ENCODE peak calls at places on chromosomes 7 and 10, in ten cellular contexts. B, F, P, M, H, A, G, J, X and D are unnamed samples.

GRCh38 chr10:120671491-120671890 is 179.7 kb upstream of the WDR11 start:
- DNase-seq in B (no peak), A (no peak), J (no peak), X (no peak), F (no peak), H (no peak), G (no peak), M (no peak), P (no peak), D (no peak)

GRCh38 chr10:127797339-127797738 is 60.4 kb downstream of the FOXI2 start:
- DNase-seq in J (peak; percentile 14), M (peak; percentile 10), X (no peak), H (no peak), A (no peak), P (no peak), B (no peak), F (no peak), G (no peak), D (no peak)

GRCh38 chr7:148385009-148385682 is 205.4 kb upstream of the C7orf33 start:
- DNase-seq in A (no peak), P (no peak), M (no peak), G (no peak), J (no peak), H (peak; percentile 14), X (no peak), B (no peak), F (no peak), D (no peak)

GRCh38 chr7:75798770-75799169 is 14.8 kb downstream of the CCL24 start:
- DNase-seq in P (peak; percentile 57), H (no peak), M (no peak), B (no peak), J (no peak), X (no peak), F (no peak), G (no peak), A (no peak), D (no peak)

GRCh38 chr7:133572853-133573252 is 320.0 kb downstream of the EXOC4 start:
- DNase-seq in X (no peak), F (no peak), J (no peak), G (no peak), A (no peak), B (no peak), P (no peak), H (no peak), M (no peak), D (no peak)

GRCh38 chr10:48384699-48384982 is 78.2 kb downstream of the MAPK8 start:
- DNase-seq in X (no peak), H (no peak), A (no peak), G (peak; percentile 34), J (no peak), M (no peak), B (no peak), F (no peak), P (no peak), D (no peak)

GRCh38 chr10:112680586-112680985 is 233.6 kb downstream of the VTI1A start:
- DNase-seq in A (no peak), J (no peak), B (no peak), H (no peak), M (no peak), G (no peak), F (no peak), X (no peak), P (peak; percentile 8), D (no peak)

GRCh38 chr7:2357165-2357564 is 2.5 kb downstream of the EIF3B start:
- DNase-seq in M (no peak), P (no peak), X (no peak), G (no peak), B (peak; percentile 59), J (no peak), H (no peak), F (no peak), A (no peak), D (no peak)

GRCh38 chr10:73793456-73793855 is 8.1 kb downstream of the ZSWIM8 start:
- DNase-seq in A (no peak), X (no peak), G (no peak), M (no peak), F (no peak), J (no peak), P (no peak), H (no peak), B (no peak), D (no peak)

DNA sequence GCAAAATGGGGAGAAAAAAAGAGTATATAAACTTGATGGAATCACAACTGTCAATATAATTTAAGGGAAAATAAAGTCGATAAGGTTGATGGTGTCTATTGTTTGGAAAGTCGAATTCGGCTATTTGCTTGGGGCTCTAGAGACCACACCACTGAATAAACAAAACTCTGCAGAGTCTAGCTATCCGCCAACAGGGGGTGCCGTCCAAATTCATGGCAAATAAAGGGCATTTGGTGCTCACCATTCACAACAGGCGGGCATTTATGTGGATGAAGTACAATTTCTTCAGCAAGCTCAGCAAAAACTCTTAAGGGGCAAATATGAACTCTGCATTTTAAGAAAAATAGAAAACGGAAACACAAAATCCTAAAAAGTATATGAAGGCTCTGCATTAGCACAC is 23.3 kb downstream of the CD36 start:
- DNase-seq in B (peak; percentile 12), H (no peak), A (no peak), J (peak; percentile 36), G (peak; percentile 11), F (no peak), X (no peak), P (no peak), M (no peak), D (no peak)
- TF ChIP-seq CTCF in B (peak; percentile 34), H (no peak), A (no peak), J (peak; percentile 33), G (peak; percentile 29), F (no peak), X (peak; percentile 6), P (no peak), M (no peak), D (peak; percentile 26)

GRCh38 chr7:80095545-80095944 is 39.1 kb upstream of the GNAI1 start:
- DNase-seq in B (peak; percentile 43), P (no peak), M (no peak), X (no peak), J (no peak), A (no peak), F (no peak), G (peak; percentile 52), H (no peak), D (no peak)
- TF ChIP-seq CTCF in B (peak; percentile 53), P (no peak), M (no peak), X (peak; percentile 52), J (peak; percentile 6), A (peak; percentile 45), F (no peak), G (peak; percentile 30), H (peak; percentile 54), D (peak; percentile 75)

GRCh38 chr10:79387466-79387973 is 40.3 kb downstream of the PPIF start:
- DNase-seq in A (no peak), J (no peak), F (no peak), P (peak; percentile 15), X (no peak), H (no peak), M (no peak), G (no peak), B (no peak), D (no peak)

GRCh38 chr10:79386637-79387465 is 39.6 kb downstream of the PPIF start:
- DNase-seq in H (peak; percentile 3), M (no peak), A (no peak), P (peak; percentile 17), J (no peak), F (no peak), G (peak; percentile 2), B (peak; percentile 35), X (no peak), D (peak; percentile 38)

GRCh38 chr10:79384773-79385391 is 37.6 kb downstream of the PPIF start:
- DNase-seq in J (no peak), H (peak; percentile 3), P (peak; percentile 6), G (no peak), A (no peak), M (peak; percentile 7), F (no peak), B (no peak), X (no peak), D (peak; percentile 23)

GRCh38 chr10:79385392-79385795 is 38.1 kb downstream of the PPIF start:
- DNase-seq in B (no peak), H (no peak), G (no peak), F (no peak), A (no peak), P (peak; percentile 7), M (peak; percentile 2), X (no peak), J (no peak), D (no peak)

DNA sequence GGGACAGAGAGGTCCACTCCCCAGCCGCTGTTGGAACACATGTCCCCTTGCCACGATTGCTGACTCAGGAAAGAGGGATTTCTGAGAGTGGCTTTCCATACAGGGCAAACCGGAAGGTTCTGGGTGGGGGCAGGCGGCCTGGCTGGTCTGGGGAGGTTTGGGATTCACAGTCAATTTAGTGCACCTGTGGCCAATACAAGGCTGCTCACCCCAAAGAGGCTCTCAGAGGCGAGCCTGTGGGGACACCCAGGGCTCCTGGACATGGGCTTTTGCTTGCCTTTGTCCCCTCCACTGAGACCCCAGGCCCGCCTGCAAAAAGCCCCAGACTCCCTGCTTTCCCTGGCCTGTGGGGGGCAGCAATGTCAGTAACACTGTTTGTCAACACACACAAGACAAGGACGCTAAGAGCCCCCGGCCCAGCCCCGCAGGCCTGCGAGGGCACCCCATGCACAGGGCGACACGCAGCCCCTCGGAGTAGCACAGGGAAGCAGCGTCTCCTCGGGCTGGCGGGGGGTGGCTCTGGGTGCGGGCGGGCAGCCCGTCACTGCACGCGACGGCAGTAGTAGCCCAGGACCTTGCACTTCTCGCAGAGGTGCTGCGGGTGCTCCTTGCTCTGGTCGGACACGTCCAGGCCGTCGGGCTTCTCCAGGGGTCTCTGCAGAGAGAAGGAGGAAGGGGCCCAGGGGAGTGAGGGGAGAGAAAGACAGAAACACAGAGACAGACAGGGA is 38.7 kb downstream of the PPIF start:
- DNase-seq in P (peak; percentile 46), X (no peak), J (peak; percentile 31), F (no peak), H (peak; percentile 3), B (no peak), G (peak; percentile 1), A (no peak), M (peak; percentile 13), D (peak; percentile 58)
- TF ChIP-seq CTCF in P (peak; percentile 37), X (no peak), J (peak; percentile 13), F (no peak), H (no peak), B (no peak), G (no peak), A (no peak), M (no peak), D (peak; percentile 16)

GRCh38 chr10:11282661-11283060 is 265.0 kb downstream of the CELF2 start:
- DNase-seq in G (no peak), J (no peak), B (no peak), H (no peak), X (no peak), A (no peak), M (no peak), F (no peak), P (no peak), D (no peak)

GRCh38 chr10:11279286-11279685 is 261.6 kb downstream of the CELF2 start:
- DNase-seq in B (no peak), H (no peak), G (no peak), M (no peak), A (no peak), F (no peak), J (no peak), X (no peak), P (no peak), D (no peak)

GRCh38 chr10:11280187-11280932 is 262.7 kb downstream of the CELF2 start:
- DNase-seq in M (no peak), G (no peak), P (no peak), J (no peak), B (no peak), X (no peak), F (no peak), A (no peak), H (no peak), D (no peak)

GRCh38 chr10:11284291-11285085 is 266.8 kb downstream of the CELF2 start:
- DNase-seq in J (no peak), B (peak; percentile 9), F (no peak), H (no peak), P (no peak), M (no peak), G (no peak), A (no peak), X (no peak), D (no peak)

GRCh38 chr10:11282156-11282555 is 264.5 kb downstream of the CELF2 start:
- DNase-seq in P (no peak), B (no peak), H (no peak), A (no peak), X (no peak), J (no peak), M (no peak), G (no peak), F (no peak), D (no peak)
- TF ChIP-seq CTCF in P (no peak), B (no peak), H (no peak), A (no peak), X (no peak), J (no peak), M (no peak), G (no peak), F (no peak), D (no peak)